ENCODE peak calls at places on chromosomes 1 and 21, in seven cellular contexts. D, X, I, S, U, B and E are unnamed samples.

GRCh38 chr1:18530567-18531502 is 50.1 kb downstream of the KLHDC7A start:
- DNase-seq in X (no peak), U (peak), I (no peak), B (no peak), D (no peak), S (no peak), E (no peak)

GRCh38 chr1:100469578-100469977 is 68.4 kb upstream of the GPR88 start:
- DNase-seq in D (no peak), U (no peak), I (no peak), X (no peak), S (no peak), B (no peak), E (no peak)

GRCh38 chr1:217527151-217527550 is 103.7 kb downstream of the GPATCH2 start:
- DNase-seq in B (no peak), I (no peak), X (no peak), D (no peak), U (no peak), S (no peak), E (no peak)

GRCh38 chr1:202304370-202304769 is 37.4 kb downstream of the UBE2T start:
- DNase-seq in U (no peak), S (no peak), D (no peak), I (no peak), X (no peak), B (no peak), E (peak)

GRCh38 chr1:7422081-7422480 is 349.0 kb upstream of the VAMP3 start:
- DNase-seq in U (no peak), X (no peak), B (no peak), D (no peak), I (no peak), S (no peak), E (peak)

GRCh38 chr21:33981341-33982101 is 65.9 kb upstream of the ATP5PO start:
- DNase-seq in B (no peak), S (no peak), U (no peak), D (no peak), X (no peak), I (no peak), E (no peak)

GRCh38 chr1:32052887-32053286 is 19.9 kb upstream of the TMEM39B start:
- DNase-seq in B (no peak), U (no peak), X (no peak), I (no peak), S (no peak), D (peak), E (no peak)

GRCh38 chr1:17596651-17597509 is 57.4 kb downstream of the ARHGEF10L start:
- DNase-seq in U (peak), X (no peak), B (peak), I (peak), S (no peak), D (no peak), E (peak)

GRCh38 chr1:220881918-220882891 is 3.0 kb downstream of the HLX start:
- DNase-seq in I (no peak), D (no peak), X (no peak), S (peak), B (no peak), U (no peak), E (no peak)

GRCh38 chr21:31334648-31335121 is 9.4 kb downstream of the TIAM1 start:
- DNase-seq in I (peak), U (peak), D (no peak), S (no peak), X (no peak), B (peak), E (no peak)

GRCh38 chr1:246255773-246256172 is 251.3 kb downstream of the SMYD3 start:
- DNase-seq in X (no peak), U (no peak), B (no peak), D (no peak), I (no peak), S (no peak), E (no peak)

GRCh38 chr1:14855824-14856223 is 257.3 kb downstream of the KAZN start:
- DNase-seq in S (no peak), X (no peak), U (no peak), B (no peak), D (no peak), I (no peak), E (no peak)

GRCh38 chr1:119924948-119925898 is 28.9 kb upstream of the ADAM30 start:
- DNase-seq in B (no peak), S (no peak), D (no peak), X (no peak), U (no peak), I (no peak), E (no peak)

GRCh38 chr21:36425286-36425685 is 40.1 kb downstream of the CHAF1B start:
- DNase-seq in S (no peak), U (no peak), I (no peak), D (no peak), X (no peak), B (no peak), E (peak)

GRCh38 chr1:119859647-119860046 is 36.7 kb downstream of the ADAM30 start:
- DNase-seq in S (no peak), X (no peak), D (peak), B (no peak), I (no peak), U (no peak), E (peak)

GRCh38 chr1:16088996-16089395 is 15.5 kb upstream of the FAM131C start:
- DNase-seq in S (no peak), B (no peak), X (no peak), D (peak), I (no peak), U (no peak), E (no peak)

GRCh38 chr1:147341246-147341645 is 98.8 kb downstream of the CHD1L start:
- DNase-seq in I (no peak), D (no peak), B (no peak), X (no peak), U (no peak), S (no peak), E (no peak)

GRCh38 chr1:1254667-1254998 is 8.1 kb upstream of the C1QTNF12 start:
- DNase-seq in S (no peak), X (no peak), B (no peak), I (no peak), U (no peak), D (no peak), E (no peak)

GRCh38 chr1:241639040-241639652 is 1.0 kb downstream of the CHML start:
- DNase-seq in B (no peak), S (no peak), D (no peak), U (no peak), I (no peak), X (no peak), E (no peak)

GRCh38 chr1:14332158-14332557 is 266.3 kb upstream of the KAZN start:
- DNase-seq in B (no peak), S (no peak), X (no peak), I (no peak), D (no peak), U (no peak), E (no peak)